ENCODE peak calls at places on chromosome 15, in eight cellular contexts. J, F, W, T, G, L, O and Y are unnamed samples.

GRCh38 chr15:70324001-70324974 is 226.6 kb upstream of the TLE3 start:
- DNase-seq in J (peak), F (no peak), W (no peak), T (no peak), G (no peak), L (no peak), O (no peak), Y (peak)

GRCh38 chr15:58771621-58772235 is 626 bp downstream of the MINDY2 start:
- DNase-seq in J (peak), F (peak), W (peak), T (no peak), G (peak), L (no peak), O (peak), Y (no peak)

GRCh38 chr15:80260566-80260965 is 8.6 kb upstream of the CTXND1 start:
- DNase-seq in J (no peak), F (peak), W (no peak), T (no peak), G (no peak), L (no peak), O (no peak), Y (peak)

GRCh38 chr15:64502537-64502936 is 42.2 kb downstream of the ZNF609 start:
- DNase-seq in J (no peak), F (no peak), W (no peak), T (no peak), G (no peak), L (no peak), O (no peak), Y (no peak)

GRCh38 chr15:67183443-67184169 is 70.9 kb downstream of the AAGAB start:
- DNase-seq in J (peak), F (peak), W (no peak), T (no peak), G (no peak), L (no peak), O (no peak), Y (no peak)

GRCh38 chr15:51647128-51647562 is 24.6 kb upstream of the DMXL2 start:
- DNase-seq in J (peak), F (peak), W (peak), T (no peak), G (no peak), L (no peak), O (no peak), Y (peak)

GRCh38 chr15:28001641-28002040 is 97.5 kb downstream of the OCA2 start:
- DNase-seq in J (no peak), F (no peak), W (no peak), T (no peak), G (no peak), L (no peak), O (no peak), Y (no peak)

GRCh38 chr15:62046064-62046779 is 14.0 kb downstream of the VPS13C start:
- DNase-seq in J (no peak), F (no peak), W (no peak), T (no peak), G (no peak), L (no peak), O (no peak), Y (no peak)

GRCh38 chr15:67863442-67863987 is 23.7 kb upstream of the RNU6-1 start:
- DNase-seq in J (peak), F (peak), W (peak), T (peak), G (peak), L (peak), O (peak), Y (peak)

GRCh38 chr15:50675524-50676144 is 11.0 kb downstream of the TRPM7 start:
- DNase-seq in J (peak), F (no peak), W (no peak), T (no peak), G (no peak), L (no peak), O (no peak), Y (no peak)

GRCh38 chr15:69883306-69883705 is 214.4 kb downstream of the TLE3 start:
- DNase-seq in J (no peak), F (no peak), W (no peak), T (no peak), G (no peak), L (no peak), O (no peak), Y (no peak)

GRCh38 chr15:48176097-48176496 is 2.0 kb downstream of the MYEF2 start:
- DNase-seq in J (peak), F (no peak), W (no peak), T (no peak), G (no peak), L (no peak), O (no peak), Y (no peak)

GRCh38 chr15:85030301-85031049 is 48.8 kb downstream of the PDE8A start:
- DNase-seq in J (peak), F (no peak), W (no peak), T (no peak), G (no peak), L (no peak), O (no peak), Y (peak)

GRCh38 chr15:57667171-57667924 is 39.2 kb upstream of the POLR2M start:
- DNase-seq in J (peak), F (peak), W (no peak), T (no peak), G (peak), L (no peak), O (no peak), Y (peak)

GRCh38 chr15:55283295-55284147 is 6.1 kb downstream of the RAB27A start:
- DNase-seq in J (no peak), F (no peak), W (no peak), T (no peak), G (no peak), L (no peak), O (no peak), Y (no peak)